ENCODE peak calls at places on chromosome 4, in six cellular contexts. E is IMR-90, Z is neuronal stem cell, L is H9, M is H1, N is trophoblast cell. U is an unnamed sample.
A peak's percentile ranks its signal among the peaks of the same experiment; 100 is the strongest.

GRCh38 chr4:54096563-54096962 is 3.4 kb upstream of the GSX2 start:
- DNase-seq in E (no peak), Z (no peak), L (peak; percentile 45), M (peak; percentile 52), N (no peak), U (no peak)

GRCh38 chr4:20418865-20419451 is 167.3 kb downstream of the SLIT2 start:
- DNase-seq in E (peak; percentile 79), Z (no peak), L (no peak), M (no peak), N (no peak), U (peak; percentile 77)

GRCh38 chr4:62018537-62018936 is 818.4 kb downstream of the ADGRL3 start:
- DNase-seq in E (no peak), Z (no peak), L (no peak), M (no peak), N (no peak), U (no peak)

GRCh38 chr4:36183232-36183631 is 61.1 kb downstream of the ARAP2 start:
- DNase-seq in E (no peak), Z (no peak), L (no peak), M (no peak), N (no peak), U (no peak)

GRCh38 chr4:165991325-165992180 is 118.5 kb downstream of the TLL1 start:
- DNase-seq in E (no peak), Z (no peak), L (no peak), M (no peak), N (peak; percentile 21), U (peak; percentile 6)

GRCh38 chr4:87811977-87812376 is 12.6 kb downstream of the IBSP start:
- DNase-seq in E (peak; percentile 27), Z (no peak), L (no peak), M (no peak), N (no peak), U (no peak)

GRCh38 chr4:138412847-138413246 is 170.7 kb upstream of the SLC7A11 start:
- DNase-seq in E (no peak), Z (no peak), L (no peak), M (no peak), N (no peak), U (no peak)

GRCh38 chr4:37793562-37793961 is 32.9 kb upstream of the PGM2 start:
- DNase-seq in E (peak; percentile 7), Z (no peak), L (no peak), M (no peak), N (peak; percentile 18), U (peak; percentile 30)

GRCh38 chr4:138242076-138242829 is at the start of gene SLC7A11:
- DNase-seq in E (peak; percentile 100), Z (peak; percentile 78), L (peak; percentile 91), M (peak; percentile 58), N (peak; percentile 78), U (peak; percentile 99)

GRCh38 chr4:20538922-20539321 is 161.3 kb upstream of the PACRGL start:
- DNase-seq in E (no peak), Z (no peak), L (no peak), M (no peak), N (no peak), U (no peak)

GRCh38 chr4:25551608-25552007 is 104.0 kb upstream of the SLC34A2 start:
- DNase-seq in E (no peak), Z (no peak), L (no peak), M (no peak), N (no peak), U (no peak)

GRCh38 chr4:69096111-69096656 is at the start of gene UGT2B7:
- DNase-seq in E (no peak), Z (no peak), L (no peak), M (no peak), N (no peak), U (no peak)

GRCh38 chr4:163395055-163395454 is 51.4 kb downstream of the NPY5R start:
- DNase-seq in E (peak; percentile 28), Z (no peak), L (no peak), M (no peak), N (peak; percentile 53), U (peak; percentile 83)

GRCh38 chr4:78168029-78168428 is 110.9 kb downstream of the FRAS1 start:
- DNase-seq in E (no peak), Z (no peak), L (no peak), M (no peak), N (no peak), U (no peak)

GRCh38 chr4:20420916-20421315 is 169.2 kb downstream of the SLIT2 start:
- DNase-seq in E (no peak), Z (no peak), L (no peak), M (no peak), N (no peak), U (no peak)

GRCh38 chr4:51998837-51999236 is 21.3 kb downstream of the LRRC66 start:
- DNase-seq in E (no peak), Z (no peak), L (no peak), M (no peak), N (no peak), U (no peak)

GRCh38 chr4:163932504-163932903 is 438.0 kb downstream of the TMA16 start:
- DNase-seq in E (no peak), Z (no peak), L (no peak), M (no peak), N (no peak), U (no peak)

GRCh38 chr4:16573181-16573580 is 325.3 kb downstream of the LDB2 start:
- DNase-seq in E (peak; percentile 67), Z (no peak), L (no peak), M (no peak), N (no peak), U (no peak)

GRCh38 chr4:165810726-165811125 is 62.3 kb upstream of the TLL1 start:
- DNase-seq in E (no peak), Z (no peak), L (no peak), M (no peak), N (no peak), U (no peak)

GRCh38 chr4:121696641-121697461 is at the start of gene ANXA5:
- DNase-seq in E (peak; percentile 88), Z (peak; percentile 75), L (peak; percentile 83), M (peak; percentile 84), N (peak; percentile 90), U (peak; percentile 90)

GRCh38 chr4:54226399-54227260 is 2.5 kb upstream of the PDGFRA start:
- DNase-seq in E (peak; percentile 86), Z (peak; percentile 23), L (peak; percentile 50), M (peak; percentile 67), N (no peak), U (peak; percentile 87)

GRCh38 chr4:165293927-165294649 is 33.4 kb upstream of the MSMO1 start:
- DNase-seq in E (no peak), Z (no peak), L (no peak), M (no peak), N (no peak), U (no peak)

GRCh38 chr4:25233737-25234389 is at the start of gene PI4K2B:
- DNase-seq in E (peak; percentile 57), Z (peak; percentile 68), L (peak; percentile 91), M (peak; percentile 95), N (peak; percentile 91), U (peak; percentile 78)

GRCh38 chr4:175787948-175788347 is 24.1 kb downstream of the GPM6A start:
- DNase-seq in E (no peak), Z (no peak), L (no peak), M (no peak), N (no peak), U (no peak)

GRCh38 chr4:41399191-41399590 is 138.8 kb upstream of the LIMCH1 start:
- DNase-seq in E (no peak), Z (no peak), L (no peak), M (no peak), N (no peak), U (no peak)

GRCh38 chr4:126207892-126208291 is 893.1 kb downstream of the FAT4 start:
- DNase-seq in E (no peak), Z (no peak), L (no peak), M (no peak), N (no peak), U (no peak)

GRCh38 chr4:123597586-123597985 is 201.0 kb downstream of the SPRY1 start:
- DNase-seq in E (peak; percentile 60), Z (no peak), L (no peak), M (no peak), N (no peak), U (peak; percentile 57)

GRCh38 chr4:74365761-74366160 is 816 bp downstream of the EREG start:
- DNase-seq in E (no peak), Z (peak; percentile 6), L (peak; percentile 50), M (peak; percentile 56), N (no peak), U (peak; percentile 28)

GRCh38 chr4:155402941-155403340 is 26.2 kb upstream of the MAP9 start:
- DNase-seq in E (no peak), Z (no peak), L (no peak), M (no peak), N (no peak), U (no peak)

GRCh38 chr4:147157860-147158701 is 212.4 kb upstream of the TTC29 start:
- DNase-seq in E (peak; percentile 20), Z (peak; percentile 49), L (peak; percentile 68), M (peak; percentile 75), N (no peak), U (peak; percentile 44)
- H4K91ac ChIP-seq in E (peak overlapping the region; percentile 65), Z (no peak overlapping the region), L (no peak overlapping the region), M (no peak overlapping the region), N (peak overlapping the region; percentile 72), U (peak overlapping the region; percentile 100)

DNA sequence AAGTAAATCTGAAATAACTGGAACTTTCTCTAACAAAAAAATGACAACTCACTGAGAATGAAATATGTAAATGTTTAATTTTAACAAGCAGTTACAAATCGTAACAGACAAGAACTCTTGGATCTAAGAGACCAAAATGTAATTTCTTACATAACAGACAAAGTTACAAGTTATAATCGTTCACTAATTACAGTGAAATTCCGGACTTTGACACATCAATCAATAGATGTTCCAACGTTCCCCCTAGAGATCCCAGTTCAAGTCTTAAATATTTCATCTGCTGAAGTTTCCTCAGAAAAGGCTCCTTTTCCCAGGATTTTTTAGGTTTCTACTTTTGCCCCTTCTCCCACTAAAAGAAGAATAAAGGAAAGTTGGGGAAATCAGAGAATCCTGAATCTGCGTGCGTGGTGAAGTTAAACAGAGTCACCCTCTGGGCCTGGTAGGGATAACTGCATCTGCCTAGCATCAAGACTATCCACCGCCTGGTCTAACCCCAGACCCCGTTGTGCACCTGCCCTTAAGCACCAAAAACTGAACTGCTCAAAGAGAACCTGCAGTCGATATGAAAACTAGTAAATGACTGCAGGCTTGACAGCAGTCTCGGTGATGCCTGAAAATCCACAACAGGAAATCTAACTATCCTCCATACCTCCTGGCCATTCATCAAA is 2.3 kb downstream of the IRF2 start:
- DNase-seq in E (peak; percentile 30), Z (no peak), L (no peak), M (no peak), N (no peak), U (peak; percentile 50)
- H3K14ac ChIP-seq in E (peak overlapping the region; percentile 88), Z (no peak overlapping the region), L (peak overlapping the region; percentile 8), M (no peak overlapping the region), N (no peak overlapping the region), U (no peak overlapping the region)

DNA sequence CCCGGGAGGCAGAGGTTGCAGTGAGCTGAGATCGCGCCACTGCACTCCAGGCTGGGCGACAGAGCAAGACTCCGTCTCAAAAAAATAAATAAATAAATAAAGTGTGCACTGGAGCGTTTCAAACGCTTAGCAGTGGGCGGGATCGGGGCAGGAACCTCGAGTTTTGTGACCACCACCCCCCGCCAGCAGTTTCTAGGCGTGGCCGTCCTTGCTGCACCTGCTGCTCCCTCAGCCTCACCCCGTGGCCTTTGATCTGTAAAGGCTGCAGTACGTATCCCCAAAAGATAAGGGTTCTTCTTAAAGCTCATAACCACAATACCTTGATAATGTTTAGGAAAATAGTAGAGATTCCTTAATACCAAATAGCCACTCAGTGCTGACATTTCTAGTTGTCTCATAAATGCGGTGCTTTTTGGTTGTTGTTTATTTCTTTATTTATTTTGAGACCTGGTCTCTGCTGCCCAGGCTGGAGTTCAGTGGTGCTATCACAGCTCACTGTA is 33.2 kb downstream of the PCGF3 start:
- DNase-seq in E (no peak), Z (no peak), L (no peak), M (no peak), N (no peak), U (no peak)
- H4K91ac ChIP-seq in E (no peak overlapping the region), Z (no peak overlapping the region), L (no peak overlapping the region), M (no peak overlapping the region), N (no peak overlapping the region), U (no peak overlapping the region)

GRCh38 chr4:85187106-85187505 is 220.6 kb upstream of the WDFY3 start:
- DNase-seq in E (no peak), Z (no peak), L (no peak), M (no peak), N (no peak), U (no peak)
- H3K14ac ChIP-seq in E (no peak overlapping the region), Z (no peak overlapping the region), L (no peak overlapping the region), M (no peak overlapping the region), N (no peak overlapping the region), U (no peak overlapping the region)

U was measured in mesenchymal stem cell.